ENCODE peak calls at places on chromosomes 1 and 21, in eight cellular contexts. Q is HCT116, T is endothelial cell of umbilical vein, W is K562, O is SK-N-SH, K is H1, D is GM12878, U is HepG2. N is an unnamed sample.
A peak's percentile ranks its signal among the peaks of the same experiment; 100 is the strongest.

GRCh38 chr1:18922319-18922726 is 20.0 kb upstream of the ALDH4A1 start:
- DNase-seq in Q (no peak), T (peak; percentile 55), W (no peak), O (no peak), K (no peak), D (no peak), U (peak; percentile 45), N (no peak)

GRCh38 chr1:200279810-200280411 is 129.9 kb downstream of the ZNF281 start:
- DNase-seq in Q (peak; percentile 55), T (peak; percentile 74), W (peak; percentile 56), O (peak; percentile 62), K (peak; percentile 36), D (no peak), U (peak; percentile 64), N (no peak)

GRCh38 chr1:6266641-6267040 is 5.7 kb upstream of the GPR153 start:
- DNase-seq in Q (no peak), T (no peak), W (no peak), O (no peak), K (no peak), D (no peak), U (no peak), N (no peak)

GRCh38 chr1:107622975-107623374 is 342.0 kb downstream of the VAV3 start:
- DNase-seq in Q (no peak), T (no peak), W (no peak), O (no peak), K (no peak), D (no peak), U (no peak), N (no peak)

GRCh38 chr1:195748969-195749368 is 859.3 kb downstream of the KCNT2 start:
- DNase-seq in Q (no peak), T (no peak), W (no peak), O (no peak), K (no peak), D (no peak), U (no peak), N (no peak)

GRCh38 chr1:54854376-54855020 is 32.5 kb downstream of the DHCR24 start:
- DNase-seq in Q (no peak), T (no peak), W (no peak), O (no peak), K (no peak), D (no peak), U (no peak), N (no peak)

GRCh38 chr1:15100369-15101111 is 53.0 kb upstream of the TMEM51 start:
- DNase-seq in Q (peak; percentile 37), T (peak; percentile 56), W (peak; percentile 70), O (peak; percentile 81), K (peak; percentile 36), D (no peak), U (peak; percentile 20), N (no peak)

GRCh38 chr1:203335503-203335902 is 15.4 kb downstream of the FMOD start:
- DNase-seq in Q (no peak), T (no peak), W (no peak), O (no peak), K (no peak), D (no peak), U (no peak), N (no peak)

GRCh38 chr1:155083865-155084721 is 5.5 kb downstream of the EFNA3 start:
- DNase-seq in Q (no peak), T (peak; percentile 24), W (no peak), O (peak; percentile 41), K (no peak), D (no peak), U (peak; percentile 44), N (no peak)

GRCh38 chr1:157483635-157484034 is 68.7 kb downstream of the FCRL5 start:
- DNase-seq in Q (no peak), T (no peak), W (no peak), O (no peak), K (no peak), D (no peak), U (no peak), N (no peak)

GRCh38 chr1:31183927-31184554 is 55.6 kb downstream of the NKAIN1 start:
- DNase-seq in Q (peak; percentile 27), T (peak; percentile 46), W (peak; percentile 67), O (peak; percentile 79), K (no peak), D (no peak), U (peak; percentile 46), N (no peak)

GRCh38 chr1:48916121-48917069 is 139.7 kb upstream of the BEND5 start:
- DNase-seq in Q (peak; percentile 8), T (peak; percentile 9), W (no peak), O (peak; percentile 63), K (peak; percentile 27), D (no peak), U (peak; percentile 29), N (no peak)

GRCh38 chr1:184387069-184387870 is 441 bp downstream of the C1orf21 start:
- DNase-seq in Q (no peak), T (peak; percentile 6), W (no peak), O (peak; percentile 79), K (no peak), D (no peak), U (no peak), N (no peak)
- H3K9ac ChIP-seq in Q (peak overlapping the region; percentile 63), T (peak overlapping the region; percentile 40), W (no peak overlapping the region), O (peak overlapping the region; percentile 84), K (peak overlapping the region; percentile 83), D (no peak overlapping the region), U (no peak overlapping the region), N (peak overlapping the region; percentile 71)

DNA sequence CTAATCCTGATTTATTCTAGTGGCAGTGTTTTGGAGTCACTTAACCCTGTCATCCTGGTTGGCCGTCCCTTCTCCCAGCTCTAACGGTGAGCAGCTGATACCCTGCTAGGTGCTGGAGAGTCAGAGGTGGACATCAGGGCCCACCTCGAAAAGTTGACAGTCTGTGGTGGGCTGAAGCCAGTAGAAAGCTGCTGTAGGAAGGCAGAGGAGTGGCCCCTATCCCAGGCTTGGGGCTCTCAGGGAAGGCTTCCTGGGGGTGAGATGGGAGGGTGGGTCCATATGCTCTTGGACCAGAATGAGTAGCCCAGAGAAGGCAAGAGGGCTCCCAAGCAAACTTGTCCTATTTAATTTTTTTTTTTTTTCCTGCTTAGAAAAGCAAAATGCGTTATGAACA is 475 bp upstream of the RPL5 start:
- DNase-seq in Q (no peak), T (no peak), W (no peak), O (peak; percentile 39), K (no peak), D (no peak), U (no peak), N (no peak)
- H3K4me3 ChIP-seq in Q (no peak overlapping the region), T (no peak overlapping the region), W (peak overlapping the region; percentile 91), O (no peak overlapping the region), K (peak overlapping the region; percentile 100), D (no peak overlapping the region), U (peak overlapping the region; percentile 62), N (peak overlapping the region; percentile 94)

GRCh38 chr1:80158771-80159170 is 1152.2 kb upstream of the ADGRL4 start:
- DNase-seq in Q (no peak), T (no peak), W (no peak), O (no peak), K (no peak), D (no peak), U (no peak), N (peak; percentile 45)

GRCh38 chr1:80164150-80164549 is 1157.6 kb upstream of the ADGRL4 start:
- DNase-seq in Q (no peak), T (no peak), W (no peak), O (no peak), K (no peak), D (no peak), U (no peak), N (no peak)

GRCh38 chr1:80155371-80155770 is 1148.8 kb upstream of the ADGRL4 start:
- DNase-seq in Q (peak; percentile 13), T (no peak), W (no peak), O (no peak), K (no peak), D (no peak), U (no peak), N (no peak)

GRCh38 chr1:80153762-80154555 is 1147.4 kb upstream of the ADGRL4 start:
- DNase-seq in Q (no peak), T (no peak), W (no peak), O (no peak), K (no peak), D (no peak), U (no peak), N (no peak)

DNA sequence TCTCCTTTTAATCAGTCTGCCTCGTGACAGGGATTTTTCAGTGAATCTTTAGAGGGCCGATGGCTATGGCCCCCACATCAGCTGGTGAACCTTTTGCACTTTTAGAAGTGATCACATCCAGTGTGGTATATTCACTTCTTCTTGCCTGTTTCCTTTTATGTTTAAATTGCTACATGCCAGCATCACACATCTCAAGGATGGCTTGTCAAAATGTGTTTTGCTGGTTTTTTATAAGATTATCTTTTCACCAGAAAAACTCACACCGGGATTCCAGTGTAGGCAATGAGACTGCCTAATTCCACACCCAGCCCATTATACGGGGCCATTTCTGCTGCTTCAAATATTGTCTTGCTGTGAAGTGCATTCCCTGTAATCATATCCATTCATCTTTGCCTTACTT is 1151.7 kb upstream of the ADGRL4 start:
- DNase-seq in Q (no peak), T (no peak), W (no peak), O (no peak), K (no peak), D (no peak), U (no peak), N (no peak)
- TF ChIP-seq POLR2AphosphoS5 in Q (no peak), T (no peak), W (no peak), O (no peak), K (no peak), D (no peak), U (no peak), N (no peak)

GRCh38 chr21:41360072-41360821 is 1.6 kb upstream of the MX2 start:
- DNase-seq in Q (no peak), T (no peak), W (no peak), O (no peak), K (no peak), D (no peak), U (peak; percentile 46), N (no peak)

GRCh38 chr21:41361053-41361785 is 608 bp upstream of the MX2 start:
- DNase-seq in Q (no peak), T (no peak), W (no peak), O (no peak), K (no peak), D (no peak), U (peak; percentile 62), N (no peak)

GRCh38 chr21:41362605-41363369 is 960 bp downstream of the MX2 start:
- DNase-seq in Q (no peak), T (no peak), W (no peak), O (no peak), K (no peak), D (no peak), U (no peak), N (no peak)

GRCh38 chr21:41363370-41364270 is 1.8 kb downstream of the MX2 start:
- DNase-seq in Q (no peak), T (no peak), W (no peak), O (no peak), K (no peak), D (no peak), U (no peak), N (no peak)

DNA sequence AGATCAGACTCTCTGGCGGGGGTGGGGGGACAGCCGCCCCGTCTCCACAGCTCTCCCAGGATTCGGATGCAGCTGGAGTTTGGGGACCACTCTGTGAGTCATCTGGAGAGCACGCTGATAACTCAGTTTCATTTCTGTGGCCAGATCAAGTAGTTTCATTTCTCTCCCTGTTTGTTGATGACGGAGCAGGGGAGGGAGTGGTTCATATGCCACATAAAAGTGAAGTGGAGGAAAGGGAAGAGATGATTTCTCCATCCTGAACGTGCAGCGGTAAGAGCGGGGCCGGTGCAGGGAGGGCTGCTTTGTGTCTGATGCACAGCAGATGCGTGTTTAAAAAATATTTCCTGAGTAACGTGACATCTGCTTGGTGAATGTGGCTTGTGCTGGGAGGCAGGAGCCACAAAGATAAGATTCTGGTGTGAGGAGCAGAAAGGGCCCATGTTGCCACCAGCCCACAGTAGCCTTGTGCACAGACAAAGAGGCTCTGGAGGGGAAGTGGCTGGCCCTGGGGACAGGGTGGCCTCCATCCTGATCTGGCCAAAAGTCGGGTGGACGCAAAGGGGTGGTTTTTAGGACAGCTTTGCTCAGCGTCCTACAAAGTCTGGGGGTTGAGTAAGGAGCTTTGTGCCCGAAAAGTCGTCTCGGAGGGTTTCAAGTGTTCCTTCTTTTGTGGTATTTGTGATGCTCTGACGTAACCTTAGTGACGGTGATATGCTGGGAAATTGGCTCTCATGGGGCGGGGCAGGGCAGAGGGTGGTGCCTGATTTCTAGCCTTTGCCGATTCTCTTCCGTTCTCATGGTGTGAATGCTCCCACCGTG is at the start of gene MX2:
- DNase-seq in Q (no peak), T (no peak), W (no peak), O (no peak), K (no peak), D (peak; percentile 91), U (peak; percentile 35), N (no peak)
- H3K9ac ChIP-seq in Q (no peak within 1 kb of the TSS), T (no peak within 1 kb of the TSS), W (no peak within 1 kb of the TSS), O (no peak within 1 kb of the TSS), K (no peak within 1 kb of the TSS), D (peak within 1 kb of the TSS; percentile 69), U (peak within 1 kb of the TSS; percentile 47), N (no peak within 1 kb of the TSS)